ENCODE peak calls at places on chromosomes 2 and 18, in ten cellular contexts. B is testis; W is CD4-positive, alpha-beta memory T cell; C is body of pancreas; E is effector memory CD4-positive, alpha-beta T cell; A is upper lobe of left lung; X is uterus; L is IMR-90; Z is Panc1; H is PC-9. R is an unnamed sample.

GRCh38 chr2:40758778-40759177 is 306.9 kb upstream of the SLC8A1 start:
- DNase-seq in B (no peak), W (no peak), C (no peak), E (no peak), A (no peak), X (no peak), L (peak; percentile 1), Z (no peak), H (no peak), R (no peak)

GRCh38 chr2:148642891-148643416 is 1.6 kb upstream of the EPC2 start:
- DNase-seq in B (no peak), W (no peak), C (no peak), E (no peak), A (peak; percentile 48), X (no peak), L (no peak), Z (no peak), H (no peak), R (no peak)

GRCh38 chr18:47321815-47322214 is 70.4 kb upstream of the SKOR2 start:
- DNase-seq in B (no peak), W (no peak), C (no peak), E (no peak), A (no peak), X (no peak), L (no peak), Z (no peak), H (no peak), R (no peak)

GRCh38 chr2:240915526-240916335 is 9.6 kb downstream of the CROCC2 start:
- DNase-seq in B (no peak), W (no peak), C (no peak), E (no peak), A (no peak), X (no peak), L (no peak), Z (no peak), H (no peak), R (no peak)

GRCh38 chr18:42290318-42291307 is 335.6 kb downstream of the PIK3C3 start:
- DNase-seq in B (no peak), W (no peak), C (no peak), E (no peak), A (no peak), X (no peak), L (no peak), Z (no peak), H (no peak), R (no peak)

GRCh38 chr2:217098435-217098834 is 238.6 kb upstream of the TNP1 start:
- DNase-seq in B (no peak), W (no peak), C (no peak), E (no peak), A (no peak), X (no peak), L (no peak), Z (no peak), H (no peak), R (no peak)

GRCh38 chr2:181573140-181573736 is 83.7 kb downstream of the CERKL start:
- DNase-seq in B (no peak), W (no peak), C (no peak), E (no peak), A (no peak), X (no peak), L (peak; percentile 50), Z (no peak), H (peak; percentile 19), R (no peak)

GRCh38 chr18:45565280-45565970 is 49.9 kb upstream of the SLC14A2 start:
- DNase-seq in B (no peak), W (no peak), C (no peak), E (no peak), A (no peak), X (no peak), L (no peak), Z (no peak), H (no peak), R (no peak)

GRCh38 chr2:171225302-171225980 is 64.7 kb upstream of the TLK1 start:
- DNase-seq in B (no peak), W (no peak), C (no peak), E (no peak), A (no peak), X (no peak), L (peak; percentile 95), Z (peak; percentile 35), H (peak; percentile 43), R (peak; percentile 74)

GRCh38 chr18:47560693-47561092 is 309.2 kb upstream of the SKOR2 start:
- DNase-seq in B (no peak), W (no peak), C (no peak), E (no peak), A (no peak), X (no peak), L (no peak), Z (no peak), H (no peak), R (no peak)

GRCh38 chr18:35481960-35482366 is 15.8 kb downstream of the INO80C start:
- DNase-seq in B (no peak), W (no peak), C (no peak), E (no peak), A (no peak), X (no peak), L (peak; percentile 31), Z (no peak), H (no peak), R (no peak)

GRCh38 chr18:75958683-75959082 is 531.2 kb upstream of the SMIM21 start:
- DNase-seq in B (no peak), W (no peak), C (no peak), E (no peak), A (no peak), X (no peak), L (no peak), Z (no peak), H (no peak), R (no peak)

GRCh38 chr2:46866770-46867246 is 48.8 kb downstream of the MCFD2 start:
- DNase-seq in B (peak; percentile 85), W (no peak), C (peak; percentile 77), E (no peak), A (peak; percentile 88), X (peak; percentile 59), L (no peak), Z (no peak), H (no peak), R (no peak)

GRCh38 chr2:49105506-49105905 is 48.8 kb downstream of the FSHR start:
- DNase-seq in B (peak; percentile 93), W (no peak), C (no peak), E (no peak), A (no peak), X (no peak), L (no peak), Z (no peak), H (no peak), R (no peak)

DNA sequence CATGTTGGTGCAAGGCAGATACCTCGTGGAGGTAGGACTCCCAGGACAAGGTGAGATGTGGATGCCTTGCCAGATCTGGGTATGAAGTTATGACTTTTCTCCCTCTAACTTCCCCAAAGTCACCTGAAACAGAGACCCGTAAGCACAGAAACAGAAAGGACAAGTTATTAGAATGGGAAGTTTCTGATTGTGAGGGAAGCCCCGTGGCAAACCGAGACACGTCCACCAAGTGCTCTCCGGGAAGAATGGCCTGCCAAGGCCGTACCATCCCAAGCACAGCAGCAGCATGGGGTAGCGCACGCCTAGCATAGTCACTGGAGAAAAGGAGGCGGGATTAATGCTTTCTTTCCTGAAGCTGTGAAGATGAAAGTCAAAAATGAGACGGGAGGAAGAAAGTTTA is 110.6 kb downstream of the ZNF532 start:
- DNase-seq in B (no peak), W (no peak), C (no peak), E (no peak), A (no peak), X (no peak), L (no peak), Z (no peak), H (no peak), R (no peak)
- H3K36me3 ChIP-seq in B (no peaks in the 10 kb centered on the region), W (no peaks in the 10 kb centered on the region), C (no peaks in the 10 kb centered on the region), E (no peaks in the 10 kb centered on the region), A (peaks cover 26% of the 10 kb centered on the region), X (no peaks in the 10 kb centered on the region), L (peaks cover 15% of the 10 kb centered on the region), Z (no peaks in the 10 kb centered on the region), H (no peaks in the 10 kb centered on the region), R (peaks cover 8% of the 10 kb centered on the region)

DNA sequence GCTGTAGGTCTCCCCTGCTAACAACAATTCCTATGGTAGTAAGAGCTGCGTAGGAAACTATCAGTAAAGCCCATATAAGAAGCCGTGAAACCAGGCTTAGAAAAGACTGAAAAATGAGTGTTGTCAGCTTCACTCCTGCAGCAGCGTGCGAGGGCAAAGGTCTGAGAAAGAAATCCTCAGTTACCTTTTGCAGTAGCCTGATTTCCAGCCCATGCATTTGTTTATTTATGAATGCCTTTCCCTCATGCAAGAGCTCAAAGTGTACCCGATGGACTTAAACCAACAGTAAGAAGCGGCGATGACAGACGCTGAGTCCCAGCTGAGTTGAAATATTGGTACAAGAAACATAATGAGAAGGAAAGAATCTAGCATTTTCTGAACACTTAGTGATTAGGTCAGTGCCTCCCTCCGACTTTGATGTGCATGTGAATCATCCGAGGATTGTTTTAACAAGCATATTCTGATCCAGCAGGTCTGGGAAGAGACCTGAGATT is 15.0 kb upstream of the POLI start:
- DNase-seq in B (no peak), W (no peak), C (peak; percentile 46), E (no peak), A (no peak), X (no peak), L (peak; percentile 20), Z (no peak), H (no peak), R (no peak)
- H3K4me3 ChIP-seq in B (no peak overlapping the region), W (no peak overlapping the region), C (no peak overlapping the region), E (no peak overlapping the region), A (no peak overlapping the region), X (no peak overlapping the region), L (no peak overlapping the region), Z (peak overlapping the region; percentile 23), H (peak overlapping the region; percentile 15), R (no peak overlapping the region)

GRCh38 chr2:232518844-232519243 is 1.3 kb upstream of the PRSS56 start:
- DNase-seq in B (no peak), W (no peak), C (no peak), E (no peak), A (no peak), X (no peak), L (no peak), Z (no peak), H (no peak), R (no peak)
- H3K36me3 ChIP-seq in B (no peaks in the 10 kb centered on the region), W (no peaks in the 10 kb centered on the region), C (no peaks in the 10 kb centered on the region), E (no peaks in the 10 kb centered on the region), A (no peaks in the 10 kb centered on the region), X (no peaks in the 10 kb centered on the region), L (no peaks in the 10 kb centered on the region), Z (no peaks in the 10 kb centered on the region), H (no peaks in the 10 kb centered on the region), R (no peaks in the 10 kb centered on the region)

DNA sequence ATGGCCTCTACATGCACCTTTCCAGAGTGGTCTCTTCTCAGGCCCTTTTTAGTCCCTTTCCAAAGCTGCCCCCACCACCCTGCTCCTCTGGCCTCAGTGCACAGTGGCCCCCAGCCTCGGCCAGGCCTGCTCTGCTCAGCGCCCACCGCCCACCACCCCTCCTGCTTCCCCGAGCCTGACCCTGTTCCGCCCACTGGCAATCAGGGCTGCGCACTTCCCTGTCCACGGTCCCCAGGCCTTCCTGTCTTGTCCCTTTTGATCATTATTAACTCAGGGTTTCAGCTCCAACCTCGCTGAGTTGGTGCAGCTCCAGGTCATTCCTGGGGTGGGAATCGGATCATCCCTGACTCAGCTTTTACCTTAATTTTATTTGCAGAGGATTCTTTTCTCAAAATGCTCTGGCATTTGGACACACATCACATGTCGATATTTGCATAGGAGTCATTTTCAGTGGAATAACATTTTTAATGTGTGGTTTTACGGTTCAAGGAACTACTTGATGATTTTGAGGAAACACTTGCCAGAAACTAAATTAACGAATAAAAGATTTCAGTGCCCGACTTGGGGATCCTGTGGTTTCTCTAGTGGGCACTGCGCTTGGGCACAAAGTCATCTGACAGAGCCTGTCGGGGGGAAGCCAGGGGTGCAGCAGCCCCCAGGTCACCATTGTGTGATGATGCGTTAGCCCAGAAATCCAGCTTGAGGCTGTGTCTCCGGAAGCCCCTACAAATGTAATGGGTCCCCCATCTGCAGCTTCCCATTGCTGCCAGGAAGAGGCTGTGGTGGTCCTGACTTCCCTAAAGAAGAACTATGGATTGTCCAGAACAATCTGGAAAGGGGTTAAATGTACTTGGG is 1.1 kb upstream of the ESPNL start:
- DNase-seq in B (peak; percentile 13), W (no peak), C (peak; percentile 23), E (no peak), A (no peak), X (no peak), L (no peak), Z (no peak), H (no peak), R (no peak)
- H3K4me3 ChIP-seq in B (no peak overlapping the region), W (no peak overlapping the region), C (no peak overlapping the region), E (no peak overlapping the region), A (no peak overlapping the region), X (no peak overlapping the region), L (no peak overlapping the region), Z (peak overlapping the region; percentile 18), H (no peak overlapping the region), R (no peak overlapping the region)

R was measured in BJ.